ENCODE peak calls at places on chromosomes 12 and 14, in five cellular contexts. E is endothelial cell; D is naive thymus-derived CD8-positive, alpha-beta T cell; U is transverse colon; R is effector memory CD8-positive, alpha-beta T cell. J is an unnamed sample.

GRCh38 chr14:58662028-58662427 is 24.3 kb downstream of the DACT1 start:
- DNase-seq in E (no peak), D (no peak), U (no peak), R (no peak), J (no peak)

GRCh38 chr12:124663771-124664366 is 96.5 kb upstream of the NCOR2 start:
- DNase-seq in E (no peak), D (no peak), U (no peak), R (no peak), J (no peak)

GRCh38 chr14:81727243-81727642 is 193.6 kb upstream of the SEL1L start:
- DNase-seq in E (no peak), D (no peak), U (no peak), R (no peak), J (no peak)

GRCh38 chr14:30874999-30875787 is 834 bp downstream of the COCH start:
- DNase-seq in E (peak), D (no peak), U (peak), R (no peak), J (peak)

GRCh38 chr12:3202734-3203446 is 125.7 kb downstream of the TSPAN9 start:
- DNase-seq in E (peak), D (peak), U (peak), R (peak), J (peak)

GRCh38 chr14:70882771-70883492 is 24.3 kb upstream of the PCNX1 start:
- DNase-seq in E (no peak), D (no peak), U (no peak), R (no peak), J (no peak)

GRCh38 chr12:19030603-19031002 is 98.9 kb upstream of the PLEKHA5 start:
- DNase-seq in E (no peak), D (no peak), U (no peak), R (no peak), J (no peak)

GRCh38 chr14:102568115-102568614 is 24.3 kb upstream of the RCOR1 start:
- DNase-seq in E (no peak), D (no peak), U (peak), R (no peak), J (no peak)